ENCODE peak calls at places on chromosomes 4 and X, in nine cellular contexts. One of them, this sample, is unnamed.

GRCh38 chr4:10380695-10381094 is 76.5 kb downstream of the ZNF518B start:
- DNase-seq in CD4-positive, alpha-beta T cell: no peak
- DNase-seq in ovary: no peak
- DNase-seq in uterus: no peak
- DNase-seq in fibroblast of lung: no peak
- DNase-seq in AG04450: no peak
- DNase-seq in mucosa of descending colon: no peak
- DNase-seq in HFFc6: no peak
- DNase-seq in LNCaP clone FGC: no peak
- DNase-seq in this sample: no peak

GRCh38 chr4:76485450-76485849 is 50.4 kb downstream of the SHROOM3 start:
- DNase-seq in CD4-positive, alpha-beta T cell: no peak
- DNase-seq in ovary: no peak
- DNase-seq in uterus: no peak
- DNase-seq in fibroblast of lung: peak
- DNase-seq in AG04450: no peak
- DNase-seq in mucosa of descending colon: no peak
- DNase-seq in HFFc6: no peak
- DNase-seq in LNCaP clone FGC: no peak
- DNase-seq in this sample: no peak

GRCh38 chr4:25847329-25847728 is 15.5 kb downstream of the SEL1L3 start:
- DNase-seq in CD4-positive, alpha-beta T cell: no peak
- DNase-seq in ovary: no peak
- DNase-seq in uterus: no peak
- DNase-seq in fibroblast of lung: peak
- DNase-seq in AG04450: no peak
- DNase-seq in mucosa of descending colon: no peak
- DNase-seq in HFFc6: no peak
- DNase-seq in LNCaP clone FGC: no peak
- DNase-seq in this sample: no peak

GRCh38 chr4:26321326-26322276 is 787 bp downstream of the RBPJ start:
- DNase-seq in CD4-positive, alpha-beta T cell: peak
- DNase-seq in ovary: peak
- DNase-seq in uterus: peak
- DNase-seq in fibroblast of lung: peak
- DNase-seq in AG04450: no peak
- DNase-seq in mucosa of descending colon: peak
- DNase-seq in HFFc6: no peak
- DNase-seq in LNCaP clone FGC: no peak
- DNase-seq in this sample: no peak

GRCh38 chr4:166324321-166324720 is 451.3 kb downstream of the TLL1 start:
- DNase-seq in CD4-positive, alpha-beta T cell: no peak
- DNase-seq in ovary: no peak
- DNase-seq in uterus: no peak
- DNase-seq in fibroblast of lung: peak
- DNase-seq in AG04450: no peak
- DNase-seq in mucosa of descending colon: peak
- DNase-seq in HFFc6: peak
- DNase-seq in LNCaP clone FGC: peak
- DNase-seq in this sample: no peak

GRCh38 chr4:7842384-7843279 is 97.0 kb downstream of the AFAP1 start:
- DNase-seq in CD4-positive, alpha-beta T cell: no peak
- DNase-seq in ovary: peak
- DNase-seq in uterus: peak
- DNase-seq in fibroblast of lung: peak
- DNase-seq in AG04450: peak
- DNase-seq in mucosa of descending colon: peak
- DNase-seq in HFFc6: peak
- DNase-seq in LNCaP clone FGC: no peak
- DNase-seq in this sample: no peak

GRCh38 chrX:153494541-153495361 is at the start of gene BGN:
- DNase-seq in CD4-positive, alpha-beta T cell: no peak
- DNase-seq in ovary: peak
- DNase-seq in uterus: peak
- DNase-seq in fibroblast of lung: peak
- DNase-seq in AG04450: no peak
- DNase-seq in mucosa of descending colon: no peak
- DNase-seq in HFFc6: peak
- DNase-seq in LNCaP clone FGC: no peak
- DNase-seq in this sample: no peak

GRCh38 chr4:149972407-149972806 is 105.8 kb upstream of the DCLK2 start:
- DNase-seq in CD4-positive, alpha-beta T cell: no peak
- DNase-seq in ovary: no peak
- DNase-seq in uterus: no peak
- DNase-seq in fibroblast of lung: no peak
- DNase-seq in AG04450: no peak
- DNase-seq in mucosa of descending colon: no peak
- DNase-seq in HFFc6: no peak
- DNase-seq in LNCaP clone FGC: no peak
- DNase-seq in this sample: no peak

GRCh38 chrX:118552501-118552900 is 56.9 kb downstream of the DOCK11 start:
- DNase-seq in CD4-positive, alpha-beta T cell: no peak
- DNase-seq in ovary: no peak
- DNase-seq in uterus: no peak
- DNase-seq in fibroblast of lung: peak
- DNase-seq in AG04450: no peak
- DNase-seq in mucosa of descending colon: no peak
- DNase-seq in HFFc6: peak
- DNase-seq in LNCaP clone FGC: no peak
- DNase-seq in this sample: no peak

DNA sequence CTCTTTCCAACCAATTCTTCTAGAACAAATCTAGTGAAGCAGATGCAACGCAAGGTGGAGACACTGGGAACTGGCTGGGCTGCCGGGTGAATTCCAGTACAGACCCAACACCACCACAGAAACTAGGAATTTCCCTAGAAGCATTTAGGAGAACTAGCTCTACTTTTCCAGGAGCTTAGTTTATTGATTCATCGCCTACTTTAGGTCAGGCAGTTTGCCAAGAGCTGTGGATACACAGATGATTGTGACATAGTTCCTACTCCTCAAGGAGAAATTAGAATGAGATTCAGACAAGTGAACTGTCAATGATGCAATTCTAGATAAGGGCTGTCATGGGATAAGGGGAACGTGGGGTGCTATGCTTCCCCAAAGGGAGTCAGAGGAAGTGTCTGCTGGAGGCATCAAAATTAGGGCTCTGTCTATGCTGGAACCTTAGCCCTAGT is 350.0 kb downstream of the CAMK2D start:
- DNase-seq in CD4-positive, alpha-beta T cell: no peak
- DNase-seq in ovary: no peak
- DNase-seq in uterus: no peak
- DNase-seq in fibroblast of lung: peak
- DNase-seq in AG04450: peak
- DNase-seq in mucosa of descending colon: peak
- DNase-seq in HFFc6: peak
- DNase-seq in LNCaP clone FGC: no peak
- DNase-seq in this sample: no peak
- TF ChIP-seq CTCF in CD4-positive, alpha-beta T cell: no peak
- TF ChIP-seq CTCF in ovary: no peak
- TF ChIP-seq CTCF in uterus: no peak
- TF ChIP-seq CTCF in fibroblast of lung: peak
- TF ChIP-seq CTCF in AG04450: peak
- TF ChIP-seq CTCF in mucosa of descending colon: no peak
- TF ChIP-seq CTCF in HFFc6: no peak
- TF ChIP-seq CTCF in LNCaP clone FGC: no peak
- TF ChIP-seq CTCF in this sample: no peak

GRCh38 chr4:158121203-158121586 is 51.6 kb downstream of the GASK1B start:
- DNase-seq in CD4-positive, alpha-beta T cell: no peak
- DNase-seq in ovary: no peak
- DNase-seq in uterus: peak
- DNase-seq in fibroblast of lung: peak
- DNase-seq in AG04450: peak
- DNase-seq in mucosa of descending colon: peak
- DNase-seq in HFFc6: peak
- DNase-seq in LNCaP clone FGC: no peak
- DNase-seq in this sample: no peak
- TF ChIP-seq CTCF in CD4-positive, alpha-beta T cell: no peak
- TF ChIP-seq CTCF in ovary: no peak
- TF ChIP-seq CTCF in uterus: no peak
- TF ChIP-seq CTCF in fibroblast of lung: no peak
- TF ChIP-seq CTCF in AG04450: no peak
- TF ChIP-seq CTCF in mucosa of descending colon: no peak
- TF ChIP-seq CTCF in HFFc6: no peak
- TF ChIP-seq CTCF in LNCaP clone FGC: no peak
- TF ChIP-seq CTCF in this sample: no peak

DNA sequence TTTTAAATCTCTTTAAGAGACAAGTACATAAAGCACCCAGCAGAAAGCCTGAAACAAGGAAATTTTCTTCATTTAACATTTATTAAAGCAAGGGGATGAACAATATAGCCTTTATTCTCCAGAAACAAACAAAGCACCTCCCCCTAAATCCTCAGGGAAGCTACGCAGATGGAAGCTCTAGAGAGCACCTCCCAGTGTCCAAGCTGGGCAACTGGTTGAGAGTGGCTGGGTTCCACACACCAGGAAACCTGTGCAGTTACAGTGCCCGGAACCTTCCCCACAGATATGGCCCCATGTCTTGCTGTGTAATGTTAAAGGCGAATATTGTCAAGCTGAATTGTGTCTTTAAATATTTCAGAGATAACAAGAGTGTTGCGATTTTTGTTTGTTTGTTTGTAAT is 8.9 kb upstream of the TRIML1 start:
- DNase-seq in CD4-positive, alpha-beta T cell: no peak
- DNase-seq in ovary: no peak
- DNase-seq in uterus: no peak
- DNase-seq in fibroblast of lung: no peak
- DNase-seq in AG04450: no peak
- DNase-seq in mucosa of descending colon: no peak
- DNase-seq in HFFc6: no peak
- DNase-seq in LNCaP clone FGC: no peak
- DNase-seq in this sample: no peak
- TF ChIP-seq CTCF in CD4-positive, alpha-beta T cell: no peak
- TF ChIP-seq CTCF in ovary: no peak
- TF ChIP-seq CTCF in uterus: no peak
- TF ChIP-seq CTCF in fibroblast of lung: no peak
- TF ChIP-seq CTCF in AG04450: no peak
- TF ChIP-seq CTCF in mucosa of descending colon: no peak
- TF ChIP-seq CTCF in HFFc6: no peak
- TF ChIP-seq CTCF in LNCaP clone FGC: peak
- TF ChIP-seq CTCF in this sample: no peak

GRCh38 chrX:30065226-30065625 is 150.1 kb upstream of the MAGEB2 start:
- DNase-seq in CD4-positive, alpha-beta T cell: no peak
- DNase-seq in ovary: no peak
- DNase-seq in uterus: no peak
- DNase-seq in fibroblast of lung: peak
- DNase-seq in AG04450: peak
- DNase-seq in mucosa of descending colon: no peak
- DNase-seq in HFFc6: peak
- DNase-seq in LNCaP clone FGC: no peak
- DNase-seq in this sample: no peak

GRCh38 chrX:30060718-30061117 is 154.6 kb upstream of the MAGEB2 start:
- DNase-seq in CD4-positive, alpha-beta T cell: no peak
- DNase-seq in ovary: no peak
- DNase-seq in uterus: no peak
- DNase-seq in fibroblast of lung: peak
- DNase-seq in AG04450: no peak
- DNase-seq in mucosa of descending colon: no peak
- DNase-seq in HFFc6: peak
- DNase-seq in LNCaP clone FGC: peak
- DNase-seq in this sample: no peak
- TF ChIP-seq CTCF in CD4-positive, alpha-beta T cell: no peak
- TF ChIP-seq CTCF in ovary: no peak
- TF ChIP-seq CTCF in uterus: no peak
- TF ChIP-seq CTCF in fibroblast of lung: peak
- TF ChIP-seq CTCF in AG04450: peak
- TF ChIP-seq CTCF in mucosa of descending colon: no peak
- TF ChIP-seq CTCF in HFFc6: peak
- TF ChIP-seq CTCF in LNCaP clone FGC: peak
- TF ChIP-seq CTCF in this sample: no peak

DNA sequence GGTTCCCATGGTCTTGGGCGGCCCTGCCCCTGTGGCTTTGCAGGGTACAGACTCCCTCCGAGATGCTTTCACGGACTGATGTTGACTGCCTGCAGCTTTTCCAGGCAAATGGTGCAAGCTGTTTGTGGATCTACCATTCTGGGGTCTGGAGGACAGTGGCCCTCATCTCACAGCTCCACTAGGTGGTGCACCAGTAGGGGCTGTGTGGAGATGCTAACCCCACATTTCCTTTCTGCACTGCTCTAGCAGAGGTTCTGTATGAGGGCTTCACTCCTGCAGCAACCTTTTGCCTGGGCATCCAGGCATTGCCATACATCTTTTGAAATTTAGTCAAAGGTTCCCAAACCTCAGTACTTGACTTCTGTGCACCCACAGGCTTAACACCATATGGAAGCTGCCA is 176.1 kb downstream of the DCAF12L1 start:
- DNase-seq in CD4-positive, alpha-beta T cell: no peak
- DNase-seq in ovary: no peak
- DNase-seq in uterus: no peak
- DNase-seq in fibroblast of lung: no peak
- DNase-seq in AG04450: no peak
- DNase-seq in mucosa of descending colon: no peak
- DNase-seq in HFFc6: no peak
- DNase-seq in LNCaP clone FGC: no peak
- DNase-seq in this sample: no peak
- TF ChIP-seq CTCF in CD4-positive, alpha-beta T cell: no peak
- TF ChIP-seq CTCF in ovary: no peak
- TF ChIP-seq CTCF in uterus: no peak
- TF ChIP-seq CTCF in fibroblast of lung: no peak
- TF ChIP-seq CTCF in AG04450: no peak
- TF ChIP-seq CTCF in mucosa of descending colon: no peak
- TF ChIP-seq CTCF in HFFc6: no peak
- TF ChIP-seq CTCF in LNCaP clone FGC: no peak
- TF ChIP-seq CTCF in this sample: no peak

DNA sequence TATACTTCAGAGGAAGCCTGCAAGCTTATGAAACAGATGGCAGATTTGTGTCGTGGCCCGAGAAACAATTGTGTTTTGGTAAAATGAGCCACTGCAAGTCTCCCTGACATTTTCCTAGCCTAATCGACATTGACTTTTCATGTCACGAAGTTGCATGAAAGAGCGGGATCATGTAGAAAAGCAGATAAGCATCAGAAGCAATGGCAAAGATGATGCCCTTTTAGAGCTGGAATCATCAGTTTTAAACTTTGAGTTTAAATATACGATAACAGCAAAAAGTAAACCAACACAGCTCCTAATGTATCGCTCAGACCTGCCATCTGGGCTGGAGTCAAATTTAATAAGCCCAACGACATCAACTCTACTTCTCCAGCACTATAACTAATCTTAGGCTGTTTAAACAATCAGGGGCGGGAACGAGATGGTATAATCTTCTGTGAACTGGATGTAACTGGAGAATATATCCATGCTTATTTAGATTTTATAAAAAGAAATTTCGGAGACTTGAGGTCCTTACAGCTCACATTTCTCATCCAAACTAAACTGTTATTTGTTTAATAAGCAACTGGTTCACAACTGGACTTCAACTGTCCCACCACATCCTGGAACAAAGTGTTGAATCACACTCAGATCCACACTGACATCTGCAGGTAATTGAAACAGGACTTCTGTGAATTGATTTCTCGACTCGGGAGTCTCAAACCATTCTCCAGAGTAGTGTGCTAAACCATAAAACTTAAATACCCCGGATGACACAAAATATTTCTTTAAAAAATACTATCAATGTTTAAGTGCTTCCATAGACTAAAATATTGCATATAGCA is 95.1 kb upstream of the PLAC1 start:
- DNase-seq in CD4-positive, alpha-beta T cell: no peak
- DNase-seq in ovary: no peak
- DNase-seq in uterus: no peak
- DNase-seq in fibroblast of lung: peak
- DNase-seq in AG04450: no peak
- DNase-seq in mucosa of descending colon: no peak
- DNase-seq in HFFc6: peak
- DNase-seq in LNCaP clone FGC: no peak
- DNase-seq in this sample: no peak
- TF ChIP-seq CTCF in CD4-positive, alpha-beta T cell: no peak
- TF ChIP-seq CTCF in ovary: peak
- TF ChIP-seq CTCF in uterus: peak
- TF ChIP-seq CTCF in fibroblast of lung: peak
- TF ChIP-seq CTCF in AG04450: peak
- TF ChIP-seq CTCF in mucosa of descending colon: no peak
- TF ChIP-seq CTCF in HFFc6: peak
- TF ChIP-seq CTCF in LNCaP clone FGC: peak
- TF ChIP-seq CTCF in this sample: no peak

This sample was measured in omental fat pad.